ENCODE peak calls at places on chromosomes 11 and 22, in five cellular contexts. I, F, O, Q and Z are unnamed samples.

GRCh38 chr11:7208391-7208790 is 43.3 kb upstream of the SYT9 start:
- DNase-seq in I (no peak), F (no peak), O (no peak), Q (no peak), Z (no peak)

GRCh38 chr11:32062540-32062939 is 28.3 kb upstream of the RCN1 start:
- DNase-seq in I (no peak), F (no peak), O (no peak), Q (no peak), Z (no peak)

GRCh38 chr11:96144553-96144952 is 198.4 kb downstream of the MAML2 start:
- DNase-seq in I (no peak), F (no peak), O (no peak), Q (no peak), Z (no peak)

GRCh38 chr22:49660321-49660720 is 167.4 kb downstream of the BRD1 start:
- DNase-seq in I (no peak), F (no peak), O (no peak), Q (no peak), Z (no peak)

GRCh38 chr11:36638586-36638985 is 40.5 kb upstream of the RAG2 start:
- DNase-seq in I (no peak), F (no peak), O (no peak), Q (no peak), Z (no peak)

GRCh38 chr11:120546312-120547205 is 35.0 kb downstream of the GRIK4 start:
- DNase-seq in I (peak; percentile 86), F (peak; percentile 51), O (peak; percentile 98), Q (no peak), Z (peak; percentile 91)

GRCh38 chr11:125457814-125458343 is 38.2 kb downstream of the FEZ1 start:
- DNase-seq in I (peak; percentile 16), F (no peak), O (peak; percentile 26), Q (no peak), Z (peak; percentile 84)

GRCh38 chr22:36999463-36999862 is 19.8 kb downstream of the TST start:
- DNase-seq in I (no peak), F (no peak), O (peak; percentile 48), Q (no peak), Z (no peak)

GRCh38 chr11:104619751-104620150 is 278.5 kb downstream of the CASP12 start:
- DNase-seq in I (no peak), F (no peak), O (no peak), Q (no peak), Z (no peak)

GRCh38 chr11:120511116-120511803 is at the start of gene GRIK4:
- DNase-seq in I (peak; percentile 72), F (peak; percentile 92), O (peak; percentile 73), Q (peak; percentile 75), Z (peak; percentile 72)

GRCh38 chr11:66347425-66348276 is at the start of gene B4GAT1:
- DNase-seq in I (peak; percentile 92), F (peak; percentile 81), O (peak; percentile 86), Q (peak; percentile 92), Z (peak; percentile 94)

GRCh38 chr11:113796663-113797259 is 17.2 kb downstream of the CLDN25 start:
- DNase-seq in I (peak; percentile 42), F (no peak), O (peak; percentile 55), Q (no peak), Z (peak; percentile 59)

GRCh38 chr11:1295591-1295990 is 13.8 kb downstream of the TOLLIP start:
- DNase-seq in I (no peak), F (no peak), O (no peak), Q (no peak), Z (no peak)

GRCh38 chr22:24416095-24416494 is 11.3 kb upstream of the ADORA2A start:
- DNase-seq in I (no peak), F (no peak), O (no peak), Q (no peak), Z (no peak)

GRCh38 chr11:118245946-118246562 is 6.1 kb downstream of the MPZL3 start:
- DNase-seq in I (no peak), F (no peak), O (no peak), Q (no peak), Z (no peak)